ENCODE peak calls at places on chromosomes 5 and 9, in four cellular contexts. One of them, this sample, is unnamed.

GRCh38 chr5:96350678-96351077 is 82.4 kb downstream of the PCSK1 start:
- DNase-seq in activated T-cell treated with anti-CD3 and anti-CD28 coated beads, Interleukin-2, amount 50 U/mL, for 4 hours: no peak
- DNase-seq in NCI-H1417: no peak
- DNase-seq in activated naive CD4-positive, alpha-beta T cell: no peak
- DNase-seq in this sample: no peak

GRCh38 chr5:115798252-115798651 is 18.2 kb downstream of the CDO1 start:
- DNase-seq in activated T-cell treated with anti-CD3 and anti-CD28 coated beads, Interleukin-2, amount 50 U/mL, for 4 hours: no peak
- DNase-seq in NCI-H1417: no peak
- DNase-seq in activated naive CD4-positive, alpha-beta T cell: no peak
- DNase-seq in this sample: no peak

GRCh38 chr5:82806513-82806912 is 270.7 kb downstream of the TMEM167A start:
- DNase-seq in activated T-cell treated with anti-CD3 and anti-CD28 coated beads, Interleukin-2, amount 50 U/mL, for 4 hours: no peak
- DNase-seq in NCI-H1417: no peak
- DNase-seq in activated naive CD4-positive, alpha-beta T cell: no peak
- DNase-seq in this sample: no peak

GRCh38 chr5:129836321-129836720 is 67.9 kb upstream of the CHSY3 start:
- DNase-seq in activated T-cell treated with anti-CD3 and anti-CD28 coated beads, Interleukin-2, amount 50 U/mL, for 4 hours: no peak
- DNase-seq in NCI-H1417: no peak
- DNase-seq in activated naive CD4-positive, alpha-beta T cell: no peak
- DNase-seq in this sample: no peak

GRCh38 chr5:105218018-105218417 is 1655.4 kb upstream of the NUDT12 start:
- DNase-seq in activated T-cell treated with anti-CD3 and anti-CD28 coated beads, Interleukin-2, amount 50 U/mL, for 4 hours: no peak
- DNase-seq in NCI-H1417: no peak
- DNase-seq in activated naive CD4-positive, alpha-beta T cell: no peak
- DNase-seq in this sample: no peak

GRCh38 chr9:42388146-42388690 is 204.8 kb downstream of the SPATA31A6 start:
- DNase-seq in activated T-cell treated with anti-CD3 and anti-CD28 coated beads, Interleukin-2, amount 50 U/mL, for 4 hours: no peak
- DNase-seq in NCI-H1417: no peak
- DNase-seq in activated naive CD4-positive, alpha-beta T cell: no peak
- DNase-seq in this sample: no peak

GRCh38 chr5:761854-762685 is 22.5 kb downstream of the ZDHHC11B start:
- DNase-seq in activated T-cell treated with anti-CD3 and anti-CD28 coated beads, Interleukin-2, amount 50 U/mL, for 4 hours: no peak
- DNase-seq in NCI-H1417: peak
- DNase-seq in activated naive CD4-positive, alpha-beta T cell: no peak
- DNase-seq in this sample: peak

GRCh38 chr5:84393969-84394368 is 9.3 kb upstream of the EDIL3 start:
- DNase-seq in activated T-cell treated with anti-CD3 and anti-CD28 coated beads, Interleukin-2, amount 50 U/mL, for 4 hours: no peak
- DNase-seq in NCI-H1417: no peak
- DNase-seq in activated naive CD4-positive, alpha-beta T cell: no peak
- DNase-seq in this sample: no peak

GRCh38 chr5:143431789-143432188 is 28.3 kb upstream of the NR3C1 start:
- DNase-seq in activated T-cell treated with anti-CD3 and anti-CD28 coated beads, Interleukin-2, amount 50 U/mL, for 4 hours: no peak
- DNase-seq in NCI-H1417: no peak
- DNase-seq in activated naive CD4-positive, alpha-beta T cell: no peak
- DNase-seq in this sample: no peak

GRCh38 chr5:111742595-111742994 is 14.4 kb downstream of the NREP start:
- DNase-seq in activated T-cell treated with anti-CD3 and anti-CD28 coated beads, Interleukin-2, amount 50 U/mL, for 4 hours: no peak
- DNase-seq in NCI-H1417: peak
- DNase-seq in activated naive CD4-positive, alpha-beta T cell: no peak
- DNase-seq in this sample: peak

GRCh38 chr9:76271755-76272154 is 122.5 kb downstream of the RFK start:
- DNase-seq in activated T-cell treated with anti-CD3 and anti-CD28 coated beads, Interleukin-2, amount 50 U/mL, for 4 hours: no peak
- DNase-seq in NCI-H1417: no peak
- DNase-seq in activated naive CD4-positive, alpha-beta T cell: no peak
- DNase-seq in this sample: no peak

GRCh38 chr5:154630410-154630809 is 124.8 kb upstream of the LARP1 start:
- DNase-seq in activated T-cell treated with anti-CD3 and anti-CD28 coated beads, Interleukin-2, amount 50 U/mL, for 4 hours: no peak
- DNase-seq in NCI-H1417: no peak
- DNase-seq in activated naive CD4-positive, alpha-beta T cell: no peak
- DNase-seq in this sample: no peak